ENCODE peak calls at places on chromosomes 6 and 20, in six cellular contexts. S is occipital lobe, J is pulmonary artery endothelial cell, R is HTR-8/SVneo, Y is hypothalamus, U is activated T-cell treated with anti-CD3 and anti-CD28 coated beads for 1 hour. W is an unnamed sample.

GRCh38 chr20:41392871-41393704 is 26.5 kb upstream of the EMILIN3 start:
- DNase-seq in S (no peak), J (no peak), R (no peak), Y (no peak), U (no peak), W (no peak)

GRCh38 chr6:148557796-148558457 is 188.9 kb upstream of the UST start:
- DNase-seq in S (no peak), J (no peak), R (no peak), Y (no peak), U (no peak), W (no peak)

GRCh38 chr20:14401479-14402138 is 64.2 kb upstream of the FLRT3 start:
- DNase-seq in S (no peak), J (no peak), R (no peak), Y (no peak), U (no peak), W (peak)

GRCh38 chr6:18324708-18325047 is 60.3 kb upstream of the DEK start:
- DNase-seq in S (no peak), J (no peak), R (no peak), Y (no peak), U (no peak), W (no peak)

GRCh38 chr20:54025166-54025835 is 45.1 kb downstream of the BCAS1 start:
- DNase-seq in S (no peak), J (no peak), R (no peak), Y (no peak), U (no peak), W (no peak)

GRCh38 chr6:11613858-11614257 is 76.3 kb downstream of the TMEM170B start:
- DNase-seq in S (no peak), J (peak), R (no peak), Y (no peak), U (no peak), W (no peak)

GRCh38 chr6:31575952-31576684 is 753 bp downstream of the TNF start:
- DNase-seq in S (no peak), J (no peak), R (no peak), Y (no peak), U (no peak), W (no peak)

GRCh38 chr6:134757911-134758361 is 192.0 kb downstream of the ALDH8A1 start:
- DNase-seq in S (no peak), J (no peak), R (no peak), Y (no peak), U (no peak), W (no peak)